ENCODE peak calls at places on chromosomes 13 and 19, in six cellular contexts. J is tibial nerve, N is H1, A is A549, M is ovary, O is SK-N-SH. S is an unnamed sample. For H3K4me1, the result is how much of the 10 kb centered on the place peaks cover.

GRCh38 chr13:36344173-36344572 is 2.0 kb downstream of the SPART start:
- DNase-seq in M (peak), A (peak), O (no peak), N (no peak), J (no peak), S (no peak)

GRCh38 chr13:109744512-109745051 is 41.8 kb downstream of the IRS2 start:
- DNase-seq in N (no peak), A (no peak), J (no peak), M (peak), O (peak), S (no peak)

GRCh38 chr13:34721631-34722144 is 220.4 kb upstream of the NBEA start:
- DNase-seq in J (no peak), M (no peak), O (no peak), A (no peak), N (no peak), S (no peak)

GRCh38 chr13:64849174-64849573 is 2381.0 kb downstream of the PCDH9 start:
- DNase-seq in J (no peak), N (no peak), M (no peak), A (no peak), O (no peak), S (no peak)

GRCh38 chr19:55985254-55985653 is 1.3 kb upstream of the NLRP5 start:
- DNase-seq in O (no peak), A (no peak), M (no peak), J (no peak), N (no peak), S (no peak)

GRCh38 chr19:6269101-6269886 is 10.5 kb downstream of the MLLT1 start:
- DNase-seq in M (no peak), O (no peak), J (no peak), A (no peak), N (no peak), S (no peak)

GRCh38 chr19:16386619-16387240 is 62.1 kb downstream of the KLF2 start:
- DNase-seq in N (no peak), J (no peak), O (peak), A (peak), M (peak), S (no peak)

GRCh38 chr13:20610006-20610405 is 43.0 kb downstream of the IFT88 start:
- DNase-seq in O (no peak), A (no peak), J (no peak), M (no peak), N (no peak), S (no peak)

GRCh38 chr19:18593367-18594095 is 4.9 kb downstream of the REX1BD start:
- DNase-seq in A (no peak), J (no peak), M (no peak), O (peak), N (no peak), S (no peak)

GRCh38 chr13:97242755-97243497 is 20.8 kb downstream of the MBNL2 start:
- DNase-seq in O (no peak), M (no peak), J (no peak), A (no peak), N (no peak), S (no peak)

GRCh38 chr13:97243915-97244820 is 22.0 kb downstream of the MBNL2 start:
- DNase-seq in A (no peak), M (no peak), J (no peak), N (no peak), O (no peak), S (no peak)

GRCh38 chr13:97240789-97241734 is 18.9 kb downstream of the MBNL2 start:
- DNase-seq in O (no peak), J (no peak), N (no peak), M (no peak), A (no peak), S (no peak)

GRCh38 chr13:97239943-97240788 is 18.0 kb downstream of the MBNL2 start:
- DNase-seq in M (no peak), N (no peak), O (no peak), A (no peak), J (no peak), S (no peak)

DNA sequence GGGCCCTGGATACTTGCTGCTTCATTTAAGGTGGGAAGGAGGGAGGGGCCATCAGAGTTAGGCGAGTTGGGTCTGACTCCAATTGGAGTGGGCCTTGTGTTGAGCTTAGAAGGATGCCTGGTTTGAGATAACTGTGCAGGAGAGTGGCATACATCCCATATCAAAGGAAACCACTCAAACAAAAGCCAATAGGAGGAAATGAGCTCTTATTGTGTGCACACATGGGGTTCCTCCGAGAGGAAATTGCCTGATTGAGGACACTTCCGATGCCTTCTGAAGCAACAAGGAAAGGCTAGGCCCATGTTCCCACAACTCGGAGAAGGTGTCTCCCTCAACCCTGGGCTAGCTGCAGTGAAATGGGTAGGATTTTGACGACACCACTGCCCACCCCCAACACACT is 19.6 kb downstream of the MBNL2 start:
- DNase-seq in N (no peak), A (no peak), J (no peak), M (no peak), O (no peak), S (no peak)
- H3K27ac ChIP-seq in N (no peak), A (peak), J (peak), M (no peak), O (peak), S (peak)

DNA sequence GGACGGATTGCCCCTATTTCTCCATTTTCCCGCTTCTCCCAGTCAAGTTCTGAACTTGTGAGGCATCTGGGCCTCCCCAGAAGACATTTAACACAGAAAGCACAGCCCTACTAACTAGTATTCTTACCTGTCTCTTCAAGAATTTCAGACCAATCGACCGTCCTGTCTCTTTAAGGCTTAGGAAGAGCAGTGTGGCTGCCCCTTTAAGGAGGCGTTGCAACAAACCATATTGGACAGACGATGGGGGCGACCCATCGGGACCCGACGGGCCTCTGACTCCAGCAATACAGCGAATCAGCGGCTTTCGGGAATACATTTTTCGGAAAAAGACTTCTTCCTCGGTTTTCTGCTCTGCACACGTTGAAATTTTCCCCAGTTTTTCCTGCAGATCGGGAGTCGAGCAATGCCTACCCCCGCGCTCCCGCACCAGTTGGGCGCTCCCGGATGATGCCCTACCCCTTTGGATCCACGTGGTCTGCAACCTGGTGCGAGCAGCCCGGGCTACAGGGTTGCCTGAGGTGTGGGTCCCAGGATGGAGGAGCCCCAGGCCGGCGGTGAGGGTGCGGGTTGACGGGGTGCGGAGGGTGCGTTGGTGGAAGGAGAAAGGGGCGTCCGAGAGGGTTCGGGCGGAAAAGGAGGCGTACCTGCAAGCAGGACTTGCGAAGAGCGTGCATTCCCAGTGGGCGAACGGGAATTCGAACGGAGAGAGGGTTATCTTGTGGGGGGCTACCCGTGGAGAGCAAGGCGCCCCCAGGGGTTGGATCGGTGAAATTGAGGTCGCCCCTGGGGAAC is at the start of gene POLR1G:
- DNase-seq in M (peak), J (no peak), A (peak), O (peak), N (peak), S (peak)
- H3K4me1 ChIP-seq in M (under half), J (under half), A (under half), O (under half), N (under half), S (half or more)

GRCh38 chr13:97932006-97932405 is 21.5 kb upstream of the IPO5 start:
- DNase-seq in N (no peak), O (no peak), M (no peak), A (no peak), J (no peak), S (no peak)
- TF ChIP-seq EP300 in N (no peak), O (no peak), M (no peak), A (no peak), J (no peak), S (no peak)

GRCh38 chr19:49064768-49065611 is at the start of gene NTF4:
- DNase-seq in J (no peak), N (peak), M (no peak), O (peak), A (no peak), S (peak)
- H3K27ac ChIP-seq in J (no peak), N (no peak), M (no peak), O (no peak), A (peak), S (peak)